ENCODE peak calls at places on chromosomes 16 and 17, in four cellular contexts. D is AG04450, B is SK-MEL-5, H is HTR-8/SVneo. T is an unnamed sample.

GRCh38 chr16:70250748-70251650 is 741 bp downstream of the EXOSC6 start:
- DNase-seq in B (peak; percentile 25), D (no peak), H (peak; percentile 55), T (no peak)

GRCh38 chr17:81391964-81392908 is 3.0 kb upstream of the BAHCC1 start:
- DNase-seq in H (no peak), B (peak; percentile 52), D (no peak), T (no peak)

GRCh38 chr16:57988929-57989328 is 11.5 kb downstream of the ZNF319 start:
- DNase-seq in D (no peak), H (no peak), B (no peak), T (no peak)

GRCh38 chr16:3728424-3729160 is 11.3 kb upstream of the TRAP1 start:
- DNase-seq in H (no peak), D (no peak), B (no peak), T (no peak)

GRCh38 chr17:42744806-42745617 is at the start of gene EZH1:
- DNase-seq in D (peak; percentile 61), B (peak; percentile 90), H (peak; percentile 100), T (peak; percentile 95)

GRCh38 chr16:9757687-9758086 is 424.5 kb downstream of the GRIN2A start:
- DNase-seq in D (no peak), H (no peak), B (no peak), T (no peak)

GRCh38 chr17:57246257-57246656 is 10.1 kb upstream of the MSI2 start:
- DNase-seq in D (no peak), H (no peak), B (no peak), T (no peak)

GRCh38 chr17:30291571-30292489 is at the start of gene BLMH:
- DNase-seq in H (peak; percentile 90), B (peak; percentile 82), D (peak; percentile 38), T (peak; percentile 76)

GRCh38 chr17:67390646-67391480 is 13.8 kb downstream of the PITPNC1 start:
- DNase-seq in B (peak; percentile 94), D (peak; percentile 65), H (peak; percentile 73), T (no peak)

GRCh38 chr17:82687375-82687861 is 11.1 kb downstream of the RAB40B start:
- DNase-seq in D (no peak), H (no peak), B (peak; percentile 21), T (no peak)

GRCh38 chr17:36939059-36939943 is 2.0 kb downstream of the LHX1 start:
- DNase-seq in D (no peak), B (no peak), H (no peak), T (no peak)

GRCh38 chr17:38464251-38464722 is 36.0 kb downstream of the ARHGAP23 start:
- DNase-seq in B (no peak), D (no peak), H (no peak), T (no peak)

GRCh38 chr17:80284631-80285030 is 24.0 kb downstream of the RNF213 start:
- DNase-seq in B (peak; percentile 66), D (no peak), H (no peak), T (no peak)

GRCh38 chr17:42843358-42843934 is 934 bp upstream of the AOC2 start:
- DNase-seq in D (peak; percentile 48), H (peak; percentile 79), B (peak; percentile 79), T (no peak)

T was measured in naive thymus-derived CD4-positive, alpha-beta T cell.